ENCODE peak calls at places on chromosomes 12 and 14, in seven cellular contexts. Q, C, K, B, J, F and N are unnamed samples.

GRCh38 chr12:94109154-94109553 is 39.2 kb upstream of the PLXNC1 start:
- DNase-seq in F (no peak), J (no peak), Q (no peak), K (no peak), B (no peak), C (peak), N (no peak)

GRCh38 chr12:109542014-109542413 is 31.3 kb downstream of the MMAB start:
- DNase-seq in B (no peak), F (no peak), K (peak), C (no peak), J (no peak), Q (no peak), N (no peak)

GRCh38 chr12:28759334-28759733 is 389.7 kb upstream of the FAR2 start:
- DNase-seq in C (no peak), B (no peak), F (no peak), K (no peak), Q (peak), J (peak), N (peak)

GRCh38 chr12:62692884-62693283 is 226.3 kb downstream of the MON2 start:
- DNase-seq in Q (no peak), J (no peak), C (no peak), K (no peak), F (no peak), B (no peak), N (no peak)

GRCh38 chr12:64323476-64324225 is 66.9 kb downstream of the C12orf56 start:
- DNase-seq in B (no peak), C (no peak), K (no peak), F (no peak), J (no peak), Q (no peak), N (no peak)

GRCh38 chr12:66859751-66860440 is 181.0 kb upstream of the GRIP1 start:
- DNase-seq in J (no peak), K (no peak), F (no peak), B (no peak), C (no peak), Q (no peak), N (no peak)

GRCh38 chr12:124928095-124928911 is 13.9 kb upstream of the UBC start:
- DNase-seq in C (peak), J (no peak), B (no peak), F (no peak), Q (no peak), K (peak), N (no peak)

GRCh38 chr14:62645649-62646048 is 399.6 kb downstream of the KCNH5 start:
- DNase-seq in J (no peak), C (no peak), K (no peak), Q (no peak), B (no peak), F (no peak), N (no peak)

GRCh38 chr12:79381246-79382208 is 309.2 kb downstream of the PAWR start:
- DNase-seq in C (no peak), K (no peak), B (no peak), J (no peak), F (no peak), Q (no peak), N (peak)

GRCh38 chr14:30737916-30738315 is 115.8 kb downstream of the SCFD1 start:
- DNase-seq in F (no peak), K (no peak), Q (no peak), J (no peak), B (no peak), C (no peak), N (no peak)

GRCh38 chr14:38363217-38363616 is 107.3 kb upstream of the CLEC14A start:
- DNase-seq in Q (no peak), K (no peak), F (no peak), C (no peak), B (no peak), J (no peak), N (no peak)

GRCh38 chr14:23052182-23052623 is 5.1 kb downstream of the CDH24 start:
- DNase-seq in B (no peak), K (no peak), F (no peak), C (peak), Q (no peak), J (peak), N (no peak)

GRCh38 chr12:131164096-131164872 is 210.6 kb downstream of the ADGRD1 start:
- DNase-seq in F (no peak), C (peak), K (peak), J (no peak), Q (no peak), B (peak), N (no peak)

GRCh38 chr12:62919827-62920226 is 15.1 kb downstream of the PPM1H start:
- DNase-seq in J (no peak), F (no peak), C (no peak), Q (no peak), B (no peak), K (no peak), N (no peak)

GRCh38 chr12:77118696-77119095 is 53.3 kb upstream of the E2F7 start:
- DNase-seq in J (no peak), Q (no peak), K (no peak), F (no peak), B (no peak), C (no peak), N (no peak)

GRCh38 chr12:10153271-10154144 is 18.4 kb downstream of the OLR1 start:
- DNase-seq in C (peak), B (peak), F (no peak), K (peak), Q (peak), J (peak), N (peak)

GRCh38 chr14:93347850-93348249 is 868 bp downstream of the COX8C start:
- DNase-seq in F (no peak), K (no peak), B (no peak), Q (no peak), C (no peak), J (no peak), N (no peak)

GRCh38 chr12:110796952-110797351 is 49.8 kb upstream of the CCDC63 start:
- DNase-seq in F (no peak), B (no peak), C (peak), Q (no peak), J (no peak), K (peak), N (no peak)

GRCh38 chr14:96673706-96674105 is 123.5 kb upstream of the VRK1 start:
- DNase-seq in Q (no peak), K (no peak), C (no peak), J (no peak), B (no peak), F (no peak), N (no peak)

GRCh38 chr14:49634547-49635334 is at the start of gene DNAAF2:
- DNase-seq in F (no peak), B (peak), C (peak), K (no peak), Q (no peak), J (peak), N (peak)

GRCh38 chr12:93526786-93527428 is 45.6 kb upstream of the SOCS2 start:
- DNase-seq in Q (no peak), K (peak), J (peak), B (no peak), C (no peak), F (no peak), N (no peak)

GRCh38 chr12:47844264-47845020 is 24.7 kb upstream of the HDAC7 start:
- DNase-seq in F (no peak), Q (no peak), B (no peak), J (no peak), C (no peak), K (no peak), N (no peak)

GRCh38 chr12:100789146-100789545 is 5.4 kb upstream of the ANO4 start:
- DNase-seq in Q (no peak), B (no peak), K (no peak), C (no peak), F (no peak), J (no peak), N (no peak)

GRCh38 chr14:34722723-34723545 is 8.5 kb upstream of the CFL2 start:
- DNase-seq in Q (no peak), J (peak), C (peak), F (no peak), K (peak), B (peak), N (no peak)

GRCh38 chr12:49098035-49098451 is 3.4 kb upstream of the DHH start:
- DNase-seq in K (no peak), Q (no peak), J (peak), B (peak), F (no peak), C (peak), N (peak)

GRCh38 chr12:114884535-114884934 is 200.6 kb upstream of the TBX3 start:
- DNase-seq in J (no peak), B (no peak), Q (no peak), F (no peak), C (no peak), K (no peak), N (no peak)

GRCh38 chr14:67285876-67286452 is 44.7 kb downstream of the PALS1 start:
- DNase-seq in J (peak), C (peak), F (no peak), K (peak), B (peak), Q (no peak), N (no peak)

GRCh38 chr14:69612014-69612758 is 790 bp downstream of the SUSD6 start:
- DNase-seq in K (no peak), B (peak), J (no peak), Q (no peak), F (no peak), C (no peak), N (no peak)

GRCh38 chr12:388547-389137 is 478 bp downstream of the KDM5A start:
- DNase-seq in C (no peak), B (no peak), F (no peak), J (no peak), Q (no peak), K (no peak), N (peak)

GRCh38 chr14:36452850-36453249 is 67.2 kb downstream of the NKX2-1 start:
- DNase-seq in B (no peak), C (no peak), K (no peak), Q (no peak), F (no peak), J (no peak), N (no peak)

GRCh38 chr14:24461336-24461735 is 18.8 kb upstream of the SDR39U1 start:
- DNase-seq in Q (no peak), B (no peak), F (no peak), J (no peak), C (no peak), K (no peak), N (no peak)

GRCh38 chr14:72616294-72616693 is 277.6 kb downstream of the DPF3 start:
- DNase-seq in B (no peak), J (no peak), K (no peak), F (no peak), C (no peak), Q (no peak), N (no peak)

GRCh38 chr12:89960607-89961394 is 252.2 kb upstream of the ATP2B1 start:
- DNase-seq in J (no peak), K (no peak), C (no peak), F (no peak), Q (no peak), B (no peak), N (no peak)

GRCh38 chr12:58443273-58443980 is 476.9 kb downstream of the LRIG3 start:
- DNase-seq in F (no peak), J (peak), Q (no peak), K (peak), B (peak), C (no peak), N (no peak)

GRCh38 chr12:94731733-94732360 is 81.5 kb upstream of the TMCC3 start:
- DNase-seq in K (no peak), F (no peak), Q (no peak), B (no peak), J (no peak), C (no peak), N (no peak)

GRCh38 chr12:98478606-98479005 is 36.8 kb upstream of the TMPO start:
- DNase-seq in B (no peak), K (no peak), F (no peak), J (no peak), C (no peak), Q (no peak), N (no peak)

GRCh38 chr12:98470469-98471082 is 44.8 kb upstream of the TMPO start:
- DNase-seq in C (no peak), Q (no peak), B (no peak), J (no peak), K (no peak), F (no peak), N (no peak)

GRCh38 chr12:98471085-98471484 is 44.3 kb upstream of the TMPO start:
- DNase-seq in C (no peak), K (no peak), F (no peak), J (no peak), B (no peak), Q (no peak), N (no peak)

DNA sequence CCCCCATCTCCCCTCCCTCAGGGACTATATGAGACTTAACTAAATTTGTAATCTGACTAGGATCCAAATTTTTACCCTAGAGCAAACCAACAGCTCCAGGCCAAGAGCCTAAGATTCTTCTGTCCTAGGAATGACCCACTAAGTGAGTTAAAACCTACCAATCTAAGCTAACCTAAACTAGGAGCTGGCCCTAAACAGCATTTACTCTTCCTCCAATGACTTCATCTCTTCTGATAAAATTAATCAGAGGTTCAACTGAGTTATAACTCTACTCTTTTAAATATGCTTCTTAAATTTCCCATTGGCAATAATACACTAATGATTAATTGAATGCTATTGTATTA is 39.9 kb upstream of the TMPO start:
- DNase-seq in B (no peak), F (no peak), Q (no peak), K (no peak), C (no peak), J (no peak), N (no peak)
- H3K4me3 ChIP-seq in B (no peak), F (no peak), Q (no peak), K (no peak), C (no peak), J (no peak), N (no peak)

DNA sequence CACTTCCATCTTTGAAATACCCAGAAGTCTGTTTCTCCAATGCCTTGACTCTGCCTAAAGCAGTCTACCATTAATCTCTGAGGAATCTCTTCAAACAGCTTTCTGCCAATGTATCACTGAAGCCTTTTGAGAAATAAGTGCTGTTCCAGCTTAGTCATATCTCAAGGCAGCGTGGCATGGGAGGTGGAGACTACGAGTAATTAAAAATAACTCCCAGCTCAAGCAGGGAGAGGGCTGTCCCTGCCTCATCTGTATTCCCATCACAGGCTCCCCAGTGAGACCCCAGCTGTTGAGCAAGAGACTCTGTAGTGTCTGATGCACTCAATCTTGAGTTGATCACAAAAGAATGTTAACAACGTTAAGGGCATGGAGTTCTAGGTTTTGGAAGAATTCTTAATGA is 700.6 kb downstream of the DIO2 start:
- DNase-seq in B (no peak), Q (no peak), F (no peak), J (no peak), C (no peak), K (no peak), N (no peak)
- TF ChIP-seq YY1 in B (no peak), Q (no peak), F (no peak), J (no peak), C (no peak), K (no peak), N (no peak)

DNA sequence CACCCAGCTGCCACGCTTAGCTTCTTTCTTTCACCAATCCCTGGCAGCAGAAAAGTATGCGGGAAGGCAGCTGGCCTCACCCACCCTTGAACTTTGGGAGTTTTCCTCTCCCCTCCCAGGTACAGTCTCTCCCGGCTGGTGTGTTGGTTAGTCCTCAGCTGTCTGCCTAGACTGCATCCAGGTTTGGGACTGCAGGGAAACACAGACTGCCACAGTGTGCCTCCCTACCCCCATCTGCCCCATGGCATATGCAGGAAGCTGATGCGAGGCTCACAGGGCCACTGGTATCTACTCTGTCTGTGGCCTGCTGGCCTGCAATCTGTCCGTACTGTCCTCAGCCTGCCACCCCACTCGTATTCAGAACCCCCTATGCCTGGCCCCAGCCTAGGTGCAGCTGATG is 2.1 kb downstream of the CD9 start:
- DNase-seq in F (no peak), C (no peak), B (no peak), J (no peak), Q (no peak), K (no peak), N (no peak)
- H3K4me3 ChIP-seq in F (no peak), C (no peak), B (peak), J (no peak), Q (no peak), K (no peak), N (peak)

GRCh38 chr14:44403194-44403593 is 103.9 kb downstream of the FSCB start:
- DNase-seq in B (no peak), F (no peak), C (no peak), K (no peak), Q (no peak), J (no peak), N (no peak)

GRCh38 chr14:44405350-44405619 is 101.8 kb downstream of the FSCB start:
- DNase-seq in C (no peak), J (no peak), K (no peak), Q (no peak), F (no peak), B (no peak), N (no peak)

GRCh38 chr14:44404599-44405349 is 102.3 kb downstream of the FSCB start:
- DNase-seq in C (no peak), Q (no peak), F (no peak), J (no peak), K (no peak), B (no peak), N (no peak)

DNA sequence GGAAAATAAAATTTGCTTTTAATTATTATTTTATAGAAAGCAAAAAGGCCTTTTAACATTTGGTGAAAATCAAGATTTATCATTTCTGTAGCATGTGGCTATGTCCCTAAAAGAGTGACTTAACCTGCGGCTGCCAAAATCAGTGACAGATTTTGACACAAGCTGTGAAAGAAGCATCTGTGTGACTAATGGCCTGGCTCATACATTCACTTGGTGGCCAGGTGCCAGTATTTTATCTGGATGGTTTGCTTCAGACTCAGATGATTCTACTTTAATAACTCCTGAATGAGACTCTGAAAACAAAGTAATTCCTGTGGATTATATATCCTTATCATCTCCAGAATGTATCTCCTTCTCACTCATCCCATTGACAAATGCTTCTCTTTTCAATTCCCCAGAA is 103.1 kb downstream of the FSCB start:
- DNase-seq in B (no peak), F (no peak), C (no peak), J (no peak), K (no peak), Q (no peak), N (no peak)
- TF ChIP-seq YY1 in B (no peak), F (no peak), C (no peak), J (no peak), K (no peak), Q (no peak), N (no peak)

GRCh38 chr12:41407240-41407799 is 219.2 kb downstream of the PDZRN4 start:
- DNase-seq in K (no peak), J (no peak), B (no peak), F (no peak), Q (no peak), C (no peak), N (no peak)
- H3K4me3 ChIP-seq in K (no peak), J (no peak), B (no peak), F (no peak), Q (no peak), C (no peak), N (no peak)

DNA sequence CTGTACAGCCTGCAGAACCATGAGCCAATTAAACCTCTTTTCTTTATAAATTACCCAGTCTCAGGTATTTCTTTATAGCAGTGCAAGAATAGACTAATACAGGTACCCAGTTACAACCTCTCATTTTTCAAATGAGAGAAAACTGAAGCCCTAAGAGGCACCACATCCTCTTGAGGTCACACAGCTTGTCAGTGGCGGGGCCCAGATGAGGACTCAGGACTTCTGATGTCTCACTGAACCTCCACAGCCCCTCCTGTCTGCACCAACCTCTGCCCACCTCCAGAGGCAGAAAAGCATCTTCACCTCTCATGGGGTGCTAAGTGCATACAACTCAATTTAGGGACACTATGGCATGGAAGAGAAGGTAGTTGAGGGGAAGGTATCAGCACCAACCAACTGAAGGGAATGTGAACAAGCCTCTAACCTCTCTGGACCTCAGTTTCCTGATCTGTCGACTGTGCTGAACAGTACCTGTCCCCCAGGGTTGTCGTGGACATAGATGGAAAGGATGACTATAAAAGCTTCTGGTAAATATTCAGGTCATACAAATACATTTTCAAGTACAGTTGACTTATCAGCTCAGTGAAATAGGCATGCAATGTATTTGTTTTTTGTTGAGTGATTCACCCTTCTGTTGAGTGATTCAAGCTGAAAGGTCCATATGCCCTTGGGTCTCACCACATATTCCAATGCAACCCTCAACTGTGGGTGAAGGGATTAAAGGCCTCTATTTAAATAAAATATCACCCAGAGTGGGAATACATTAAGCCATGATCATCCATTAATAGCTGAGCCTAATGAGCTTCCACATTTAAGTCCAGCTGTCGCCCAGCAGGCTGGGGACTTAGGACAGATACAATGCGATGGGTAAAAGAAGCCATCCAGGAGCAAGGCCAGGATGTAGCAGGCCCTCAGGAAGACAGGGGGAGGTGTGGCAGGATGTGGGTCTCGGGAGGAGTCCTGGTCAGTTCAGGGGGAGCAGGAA is 120.4 kb downstream of the CRACR2A start:
- DNase-seq in B (no peak), C (no peak), K (no peak), Q (no peak), J (no peak), F (no peak), N (no peak)
- TF ChIP-seq YY1 in B (no peak), C (no peak), K (no peak), Q (no peak), J (no peak), F (no peak), N (no peak)